ENCODE peak calls at places on chromosomes 4 and X, in six cellular contexts. Q is Peyer's patch, G is endodermal cell, U is neuronal stem cell, R is hepatocyte, L is aorta. M is an unnamed sample.

GRCh38 chr4:97530676-97531075 is 612.6 kb downstream of the STPG2 start:
- DNase-seq in Q (no peak), G (no peak), U (no peak), R (no peak), L (no peak), M (no peak)

GRCh38 chr4:172858731-172859230 is 309.8 kb upstream of the GALNT7 start:
- DNase-seq in Q (no peak), G (no peak), U (no peak), R (no peak), L (no peak), M (no peak)

GRCh38 chr4:122131562-122132157 is 20.5 kb upstream of the BLTP1 start:
- DNase-seq in Q (no peak), G (no peak), U (no peak), R (no peak), L (no peak), M (no peak)

GRCh38 chrX:50941638-50942037 is 31.1 kb downstream of the BMP15 start:
- DNase-seq in Q (peak), G (peak), U (no peak), R (peak), L (no peak), M (no peak)

GRCh38 chrX:17655232-17656034 is 81.9 kb upstream of the SCML1 start:
- DNase-seq in Q (no peak), G (peak), U (no peak), R (peak), L (peak), M (no peak)

GRCh38 chr4:3501825-3502425 is 30.3 kb downstream of the LRPAP1 start:
- DNase-seq in Q (no peak), G (no peak), U (no peak), R (no peak), L (no peak), M (no peak)

GRCh38 chr4:7158081-7158750 is 34.1 kb upstream of the SORCS2 start:
- DNase-seq in Q (peak), G (no peak), U (no peak), R (no peak), L (no peak), M (no peak)

GRCh38 chrX:124257924-124258706 is 74.3 kb upstream of the TEX13D start:
- DNase-seq in Q (no peak), G (no peak), U (no peak), R (no peak), L (no peak), M (no peak)

GRCh38 chr4:188417181-188417580 is 277.9 kb downstream of the TRIML1 start:
- DNase-seq in Q (no peak), G (peak), U (no peak), R (no peak), L (no peak), M (no peak)

GRCh38 chrX:24398766-24399165 is 38.3 kb downstream of the SUPT20HL1 start:
- DNase-seq in Q (no peak), G (no peak), U (no peak), R (no peak), L (no peak), M (no peak)

GRCh38 chrX:7147431-7147977 is at the start of gene STS:
- DNase-seq in Q (peak), G (peak), U (peak), R (peak), L (peak), M (peak)

GRCh38 chr4:183610033-183610432 is 49.0 kb downstream of the RWDD4 start:
- DNase-seq in Q (no peak), G (no peak), U (no peak), R (peak), L (no peak), M (no peak)

GRCh38 chrX:48801281-48802088 is at the start of gene HDAC6:
- DNase-seq in Q (peak), G (peak), U (peak), R (peak), L (peak), M (peak)

GRCh38 chr4:186368291-186368690 is 102.3 kb downstream of the F11 start:
- DNase-seq in Q (no peak), G (no peak), U (no peak), R (no peak), L (no peak), M (no peak)

GRCh38 chrX:637660-638481 is 7.3 kb downstream of the SHOX start:
- DNase-seq in Q (no peak), G (peak), U (no peak), R (no peak), L (no peak), M (no peak)

GRCh38 chr4:31160146-31160545 is 440.0 kb downstream of the PCDH7 start:
- DNase-seq in Q (no peak), G (no peak), U (no peak), R (no peak), L (no peak), M (no peak)

GRCh38 chrX:122739770-122740169 is 444.3 kb upstream of the GRIA3 start:
- DNase-seq in Q (no peak), G (peak), U (no peak), R (peak), L (no peak), M (no peak)

GRCh38 chr4:11698846-11699590 is 270.3 kb upstream of the HS3ST1 start:
- DNase-seq in Q (no peak), G (no peak), U (no peak), R (no peak), L (no peak), M (no peak)

GRCh38 chr4:13541720-13542576 is 2.4 kb downstream of the NKX3-2 start:
- DNase-seq in Q (peak), G (peak), U (no peak), R (peak), L (no peak), M (peak)

GRCh38 chrX:43003939-43004338 is 226.0 kb upstream of the PPP1R2C start:
- DNase-seq in Q (no peak), G (no peak), U (no peak), R (no peak), L (no peak), M (no peak)

GRCh38 chrX:72094894-72095293 is 36.8 kb downstream of the RTL5 start:
- DNase-seq in Q (no peak), G (peak), U (peak), R (peak), L (peak), M (no peak)

DNA sequence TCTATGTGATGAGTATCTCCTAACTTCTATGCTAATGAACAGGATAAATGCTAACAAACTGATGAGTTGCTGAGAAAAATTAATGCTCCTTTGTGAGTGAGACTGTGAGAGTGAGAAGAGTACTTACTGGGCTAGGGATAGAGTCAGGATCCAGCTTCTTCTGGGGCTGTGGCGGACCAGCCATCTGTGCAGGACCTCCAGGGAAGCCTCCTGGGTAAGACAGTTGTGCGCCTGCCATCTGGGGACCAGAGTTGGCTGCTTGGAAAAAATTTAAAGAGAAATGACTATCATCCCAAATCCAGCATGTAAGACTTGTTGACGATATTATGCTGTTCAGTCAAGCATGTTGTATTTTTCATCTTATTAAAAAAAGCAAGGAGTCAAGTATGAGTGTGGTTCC is 21.0 kb downstream of the SEC24D start:
- DNase-seq in Q (no peak), G (no peak), U (no peak), R (no peak), L (no peak), M (no peak)
- H3K27ac ChIP-seq in Q (no peak), G (no peak), U (no peak), R (no peak), L (no peak), M (no peak)

DNA sequence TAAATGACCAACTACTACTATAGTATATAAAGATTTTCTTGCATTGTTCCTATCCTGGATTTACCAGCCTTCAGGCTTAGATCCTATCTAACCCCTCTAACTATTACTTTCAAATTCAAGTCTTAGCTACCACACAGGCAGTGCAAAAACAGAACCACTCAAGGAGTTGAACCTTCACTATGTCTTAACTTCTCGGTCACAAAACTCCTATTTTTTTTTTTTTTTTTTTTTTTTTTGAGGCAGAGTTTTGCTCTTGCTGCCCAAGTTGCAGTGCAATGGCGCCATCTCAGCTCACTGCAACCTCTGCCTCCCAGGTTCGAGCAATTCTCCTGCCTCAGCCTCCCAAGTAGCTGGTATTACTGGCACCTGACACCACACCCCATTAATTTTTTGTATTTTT is 6.3 kb upstream of the FAM200B start:
- DNase-seq in Q (no peak), G (no peak), U (no peak), R (no peak), L (no peak), M (no peak)
- H3K4me3 ChIP-seq in Q (no peak), G (no peak), U (no peak), R (no peak), L (no peak), M (no peak)

GRCh38 chrX:155718964-155719586 is 106.3 kb upstream of the TMLHE start:
- DNase-seq in Q (no peak), G (peak), U (no peak), R (no peak), L (no peak), M (no peak)
- H3K27ac ChIP-seq in Q (no peak), G (no peak), U (no peak), R (no peak), L (no peak), M (no peak)

DNA sequence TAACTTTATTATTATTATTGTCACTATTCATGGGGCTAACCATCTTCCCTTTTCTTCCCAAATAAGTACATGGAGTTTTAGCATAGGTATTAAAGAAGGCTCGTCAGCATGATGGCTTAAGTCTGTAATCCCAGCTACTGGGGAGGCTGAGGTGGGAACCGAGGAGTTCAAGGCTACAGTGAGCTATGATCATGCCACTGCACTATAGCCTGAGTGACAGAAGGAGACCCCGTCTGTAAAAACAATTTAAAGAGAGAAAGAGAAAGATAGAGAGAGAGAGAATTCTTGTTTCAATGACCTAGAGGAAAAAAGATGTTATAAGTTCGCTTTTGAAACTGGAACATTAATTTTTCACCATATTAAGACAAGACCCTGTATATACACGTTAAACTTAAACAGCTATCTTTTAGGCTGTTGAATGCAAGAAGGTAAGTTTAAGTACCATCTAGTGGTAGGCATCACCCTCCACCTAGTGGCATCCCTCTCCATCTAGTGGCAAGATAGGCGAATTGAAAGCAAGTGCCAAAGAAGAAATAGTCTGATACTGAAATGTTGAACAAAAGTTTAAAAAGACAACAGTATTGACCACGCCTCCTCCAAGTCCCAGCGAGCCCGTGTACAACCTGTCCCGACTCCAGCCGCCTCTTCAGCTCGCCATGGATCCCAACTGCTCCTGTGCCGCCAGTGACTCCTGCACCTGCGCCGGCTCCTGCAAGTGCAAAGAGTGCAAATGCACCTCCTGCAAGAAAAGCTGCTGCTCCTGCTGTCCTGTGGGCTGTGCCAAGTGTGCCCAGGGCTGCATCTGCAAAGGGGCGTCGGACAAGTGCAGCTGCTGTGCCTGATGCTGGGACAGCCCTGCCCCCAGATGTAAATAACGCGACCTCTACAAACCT is 26.0 kb upstream of the YTHDC1 start:
- DNase-seq in Q (no peak), G (peak), U (peak), R (peak), L (no peak), M (peak)
- H3K4me3 ChIP-seq in Q (peak), G (peak), U (peak), R (no peak), L (no peak), M (no peak)

GRCh38 chr4:119725688-119726330 is 97.2 kb upstream of the PDE5A start:
- DNase-seq in Q (no peak), G (peak), U (no peak), R (peak), L (no peak), M (no peak)

GRCh38 chr4:119728185-119728584 is 99.6 kb upstream of the PDE5A start:
- DNase-seq in Q (no peak), G (no peak), U (no peak), R (no peak), L (no peak), M (no peak)

GRCh38 chr4:119725011-119725410 is 96.4 kb upstream of the PDE5A start:
- DNase-seq in Q (no peak), G (no peak), U (no peak), R (no peak), L (no peak), M (no peak)

GRCh38 chr4:119728692-119729593 is 100.3 kb upstream of the PDE5A start:
- DNase-seq in Q (no peak), G (no peak), U (no peak), R (no peak), L (no peak), M (no peak)

GRCh38 chr4:119726505-119726904 is 97.9 kb upstream of the PDE5A start:
- DNase-seq in Q (no peak), G (no peak), U (no peak), R (no peak), L (no peak), M (no peak)
- H3K27ac ChIP-seq in Q (no peak), G (no peak), U (no peak), R (peak), L (peak), M (no peak)

GRCh38 chrX:75544760-75545159 is 21.9 kb upstream of the ZDHHC15 start:
- DNase-seq in Q (no peak), G (no peak), U (no peak), R (no peak), L (no peak), M (no peak)

GRCh38 chrX:75547137-75547536 is 24.3 kb upstream of the ZDHHC15 start:
- DNase-seq in Q (no peak), G (no peak), U (no peak), R (no peak), L (no peak), M (no peak)

GRCh38 chrX:75546724-75547123 is 23.9 kb upstream of the ZDHHC15 start:
- DNase-seq in Q (no peak), G (no peak), U (no peak), R (no peak), L (no peak), M (no peak)

GRCh38 chrX:75547783-75548182 is 24.9 kb upstream of the ZDHHC15 start:
- DNase-seq in Q (no peak), G (no peak), U (no peak), R (peak), L (peak), M (peak)
- H3K4me3 ChIP-seq in Q (no peak), G (no peak), U (no peak), R (no peak), L (no peak), M (no peak)

DNA sequence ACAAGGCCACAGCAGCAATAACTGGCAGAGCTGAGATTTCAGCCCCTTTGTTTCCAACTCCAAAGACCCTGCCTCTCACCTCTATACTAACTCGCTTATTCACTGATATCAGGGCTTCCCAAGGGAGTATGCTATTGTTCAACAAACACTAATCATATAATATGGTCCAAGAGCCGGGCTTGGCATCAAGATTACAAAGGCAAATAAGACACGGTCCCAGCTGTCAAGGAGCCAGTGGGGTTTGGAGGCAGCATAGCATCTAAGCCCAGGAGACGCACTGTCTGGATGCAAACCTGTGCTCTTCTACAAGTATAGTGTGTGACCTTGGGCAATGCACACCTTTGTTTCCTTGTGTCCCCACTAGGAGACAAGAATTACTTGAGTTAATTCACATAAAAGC is 28.7 kb downstream of the PAPSS1 start:
- DNase-seq in Q (no peak), G (no peak), U (no peak), R (no peak), L (no peak), M (peak)
- H3K27ac ChIP-seq in Q (no peak), G (no peak), U (no peak), R (no peak), L (no peak), M (no peak)

M was measured in body of pancreas.